ENCODE peak calls at places on chromosome 11, in seven cellular contexts. L, J, P, R, Y, M and X are unnamed samples.

GRCh38 chr11:93444671-93445073 is 98.5 kb downstream of the SMCO4 start:
- DNase-seq in P (no peak), R (peak; percentile 2), J (no peak), Y (no peak), M (peak; percentile 38), L (no peak), X (no peak)

GRCh38 chr11:115959098-115959497 is 454.9 kb upstream of the CADM1 start:
- DNase-seq in L (no peak), M (no peak), R (no peak), J (no peak), P (no peak), Y (no peak), X (no peak)

GRCh38 chr11:1224491-1225385 is 1.9 kb downstream of the MUC5B start:
- DNase-seq in P (no peak), Y (no peak), M (no peak), L (no peak), R (no peak), J (peak; percentile 56), X (no peak)

GRCh38 chr11:73159297-73159696 is 17.2 kb upstream of the FCHSD2 start:
- DNase-seq in P (no peak), L (no peak), M (no peak), Y (no peak), R (no peak), J (no peak), X (no peak)

GRCh38 chr11:73292481-73292880 is 15.6 kb upstream of the ARHGEF17 start:
- DNase-seq in P (no peak), Y (no peak), M (no peak), R (no peak), J (no peak), L (peak; percentile 67), X (no peak)

GRCh38 chr11:10674991-10675440 is 18.5 kb downstream of the IRAG1 start:
- DNase-seq in L (no peak), Y (no peak), P (no peak), R (no peak), M (no peak), J (no peak), X (no peak)

GRCh38 chr11:117734596-117734995 is 62.4 kb downstream of the DSCAML1 start:
- DNase-seq in L (no peak), P (no peak), R (no peak), M (no peak), J (peak; percentile 34), Y (no peak), X (no peak)

GRCh38 chr11:113281052-113281725 is 33.2 kb upstream of the TTC12 start:
- DNase-seq in Y (no peak), P (no peak), M (no peak), L (no peak), J (no peak), R (no peak), X (no peak)

GRCh38 chr11:71364806-71365205 is 83.4 kb downstream of the DHCR7 start:
- DNase-seq in J (no peak), Y (no peak), P (no peak), L (no peak), R (no peak), M (no peak), X (no peak)

GRCh38 chr11:44979536-44980399 is 29.1 kb upstream of the TP53I11 start:
- DNase-seq in P (peak; percentile 4), J (peak; percentile 84), R (no peak), Y (no peak), M (no peak), L (peak; percentile 29), X (no peak)

GRCh38 chr11:101466352-101466751 is 117.5 kb downstream of the TRPC6 start:
- DNase-seq in R (no peak), P (no peak), J (no peak), Y (no peak), L (no peak), M (no peak), X (no peak)

GRCh38 chr11:57641011-57641410 is 8.7 kb downstream of the YPEL4 start:
- DNase-seq in M (no peak), P (no peak), Y (no peak), L (peak; percentile 57), J (no peak), R (no peak), X (no peak)

GRCh38 chr11:66317322-66317765 is 500 bp upstream of the CD248 start:
- DNase-seq in P (no peak), M (no peak), J (peak; percentile 72), L (peak; percentile 88), R (peak; percentile 68), Y (no peak), X (no peak)

GRCh38 chr11:103744496-103745153 is 291.8 kb upstream of the DDI1 start:
- DNase-seq in J (no peak), Y (no peak), L (no peak), M (no peak), P (peak; percentile 9), R (no peak), X (no peak)

GRCh38 chr11:21460082-21460481 is 732.8 kb upstream of the ANO5 start:
- DNase-seq in R (no peak), Y (no peak), J (no peak), M (no peak), L (no peak), P (no peak), X (no peak)

GRCh38 chr11:30016588-30017363 is at the start of gene KCNA4:
- DNase-seq in R (no peak), P (no peak), Y (no peak), L (peak; percentile 32), M (peak; percentile 34), J (peak; percentile 68), X (no peak)

GRCh38 chr11:45646275-45646970 is 19.0 kb downstream of the CHST1 start:
- DNase-seq in R (peak; percentile 22), L (peak; percentile 46), Y (no peak), M (no peak), J (no peak), P (peak; percentile 29), X (no peak)

GRCh38 chr11:250740-251299 is 14.0 kb downstream of the PSMD13 start:
- DNase-seq in M (peak; percentile 43), Y (no peak), J (no peak), P (peak; percentile 69), R (peak; percentile 42), L (peak; percentile 73), X (peak; percentile 73)

GRCh38 chr11:71580057-71581003 is 2.3 kb downstream of the KRTAP5-11 start:
- DNase-seq in Y (peak; percentile 32), L (peak; percentile 88), R (peak; percentile 72), J (no peak), P (peak; percentile 46), M (peak; percentile 25), X (no peak)

GRCh38 chr11:118434123-118434552 is 2.2 kb upstream of the KMT2A start:
- DNase-seq in P (peak; percentile 72), Y (no peak), L (peak; percentile 52), J (no peak), M (no peak), R (peak; percentile 48), X (no peak)

GRCh38 chr11:61756452-61757212 is 4.2 kb downstream of the MYRF start:
- DNase-seq in P (peak; percentile 54), J (no peak), M (peak; percentile 43), R (peak; percentile 50), L (peak; percentile 46), Y (no peak), X (no peak)

GRCh38 chr11:7143908-7144307 is 55.1 kb downstream of the RBMXL2 start:
- DNase-seq in Y (no peak), P (no peak), J (no peak), M (no peak), R (peak; percentile 2), L (peak; percentile 7), X (no peak)

GRCh38 chr11:2122907-2123627 is 16.1 kb downstream of the IGF2 start:
- DNase-seq in Y (no peak), R (no peak), L (no peak), J (no peak), P (no peak), M (no peak), X (no peak)

GRCh38 chr11:66002648-66003225 is 434 bp downstream of the BANF1 start:
- DNase-seq in P (no peak), M (no peak), L (peak; percentile 46), R (peak; percentile 48), J (no peak), Y (no peak), X (no peak)

GRCh38 chr11:14422052-14422813 is 63.2 kb upstream of the RRAS2 start:
- DNase-seq in M (peak; percentile 12), Y (peak; percentile 100), P (no peak), R (peak; percentile 100), J (peak; percentile 81), L (peak; percentile 99), X (no peak)

GRCh38 chr11:124897681-124898680 is at the start of gene ROBO4:
- DNase-seq in Y (peak; percentile 66), J (no peak), L (peak; percentile 89), R (peak; percentile 94), P (no peak), M (no peak), X (no peak)
- TF ChIP-seq CTCF in Y (no peak), J (peak; percentile 7), L (peak; percentile 33), R (no peak), P (no peak), M (no peak), X (no peak)

GRCh38 chr11:68212421-68213134 is 518 bp downstream of the KMT5B start:
- DNase-seq in M (peak; percentile 54), J (peak; percentile 87), P (peak; percentile 88), R (peak; percentile 75), Y (peak; percentile 43), L (peak; percentile 87), X (peak; percentile 64)
- TF ChIP-seq CTCF in M (peak; percentile 50), J (no peak), P (peak; percentile 30), R (peak; percentile 56), Y (peak; percentile 5), L (peak; percentile 5), X (no peak)

GRCh38 chr11:47349521-47350095 is 2.9 kb downstream of the MYBPC3 start:
- DNase-seq in L (no peak), P (no peak), M (no peak), J (no peak), R (no peak), Y (no peak), X (no peak)

GRCh38 chr11:47348131-47348802 is 4.2 kb downstream of the MYBPC3 start:
- DNase-seq in P (no peak), J (no peak), M (no peak), R (no peak), L (no peak), Y (no peak), X (no peak)

GRCh38 chr11:47347134-47347533 is 5.4 kb downstream of the MYBPC3 start:
- DNase-seq in M (no peak), J (no peak), L (no peak), R (no peak), Y (no peak), P (no peak), X (no peak)

GRCh38 chr11:47350315-47350714 is 2.2 kb downstream of the MYBPC3 start:
- DNase-seq in L (no peak), M (no peak), J (no peak), P (no peak), R (no peak), Y (no peak), X (no peak)

GRCh38 chr11:47348859-47349258 is 3.6 kb downstream of the MYBPC3 start:
- DNase-seq in L (peak; percentile 40), J (no peak), M (no peak), Y (no peak), P (peak; percentile 51), R (peak; percentile 22), X (no peak)
- TF ChIP-seq CTCF in L (peak; percentile 13), J (no peak), M (peak; percentile 28), Y (peak; percentile 32), P (peak; percentile 23), R (peak; percentile 14), X (no peak)

GRCh38 chr11:123822022-123822421 is 15.9 kb upstream of the OR6M1 start:
- DNase-seq in R (no peak), J (no peak), P (peak; percentile 50), Y (no peak), L (no peak), M (no peak), X (no peak)

GRCh38 chr11:123822591-123822990 is 16.4 kb upstream of the OR6M1 start:
- DNase-seq in L (no peak), R (no peak), Y (no peak), P (no peak), J (no peak), M (peak; percentile 16), X (no peak)
- TF ChIP-seq CTCF in L (no peak), R (no peak), Y (no peak), P (no peak), J (no peak), M (no peak), X (no peak)